ENCODE peak calls at places on chromosome 7, in seven cellular contexts. Q, R, I, M, E, Z and B are unnamed samples.

GRCh38 chr7:108096996-108097395 is 33.2 kb downstream of the LAMB4 start:
- DNase-seq in I (no peak), Q (no peak), R (no peak), M (no peak), E (no peak), Z (no peak), B (no peak)

GRCh38 chr7:19772858-19773337 is 519 bp downstream of the TMEM196 start:
- DNase-seq in E (no peak), Q (peak), M (no peak), I (peak), R (peak), Z (peak), B (no peak)

GRCh38 chr7:140209866-140210609 is 33.3 kb upstream of the KDM7A start:
- DNase-seq in Q (no peak), M (no peak), I (no peak), R (no peak), E (peak), Z (peak), B (peak)

GRCh38 chr7:802500-803242 is 29.6 kb upstream of the SUN1 start:
- DNase-seq in E (no peak), R (no peak), Q (no peak), Z (no peak), M (no peak), I (no peak), B (no peak)

GRCh38 chr7:23654508-23654907 is 25.5 kb upstream of the FAM221A start:
- DNase-seq in E (no peak), Z (no peak), M (no peak), I (peak), R (peak), Q (peak), B (peak)

GRCh38 chr7:36127075-36127740 is 25.8 kb upstream of the EEPD1 start:
- DNase-seq in E (no peak), I (no peak), M (no peak), R (no peak), Z (no peak), Q (no peak), B (no peak)

GRCh38 chr7:110664798-110665197 is 426.1 kb upstream of the LRRN3 start:
- DNase-seq in I (no peak), Z (no peak), M (no peak), R (no peak), E (no peak), Q (no peak), B (no peak)

GRCh38 chr7:134905375-134905774 is 80.9 kb upstream of the AGBL3 start:
- DNase-seq in M (no peak), E (no peak), Z (no peak), R (peak), I (peak), Q (no peak), B (no peak)

GRCh38 chr7:129343099-129343700 is 91.0 kb upstream of the STRIP2 start:
- DNase-seq in E (no peak), I (peak), Q (peak), M (no peak), R (peak), Z (no peak), B (peak)

GRCh38 chr7:94511763-94512162 is 2.2 kb downstream of the CASD1 start:
- DNase-seq in E (no peak), Q (no peak), M (no peak), I (peak), Z (no peak), R (peak), B (no peak)

GRCh38 chr7:150727381-150727780 is 9.8 kb upstream of the GIMAP5 start:
- DNase-seq in Q (no peak), Z (no peak), E (no peak), M (no peak), R (no peak), I (no peak), B (no peak)

GRCh38 chr7:55975944-55976633 is 11.7 kb downstream of the NIPSNAP2 start:
- DNase-seq in Z (no peak), R (no peak), I (no peak), M (no peak), E (no peak), Q (no peak), B (no peak)

GRCh38 chr7:143145-143751 is 49.1 kb upstream of the FAM20C start:
- DNase-seq in Q (no peak), R (no peak), E (no peak), M (no peak), Z (no peak), I (no peak), B (no peak)

GRCh38 chr7:79593819-79594218 is 140.4 kb upstream of the MAGI2 start:
- DNase-seq in Z (no peak), E (no peak), M (no peak), Q (no peak), I (peak), R (no peak), B (no peak)

GRCh38 chr7:158193446-158193845 is 394.2 kb downstream of the PTPRN2 start:
- DNase-seq in E (no peak), Q (no peak), I (no peak), R (no peak), Z (no peak), M (no peak), B (no peak)

GRCh38 chr7:84372712-84373111 is 178.1 kb upstream of the SEMA3A start:
- DNase-seq in I (peak), R (peak), M (no peak), Q (no peak), E (no peak), Z (no peak), B (peak)

GRCh38 chr7:22594020-22594419 is 94.0 kb upstream of the STEAP1B start:
- DNase-seq in I (no peak), Q (no peak), E (no peak), M (no peak), Z (no peak), R (no peak), B (no peak)

GRCh38 chr7:127892488-127893314 is 138.5 kb downstream of the LRRC4 start:
- DNase-seq in M (no peak), I (peak), Z (no peak), R (peak), Q (no peak), E (no peak), B (no peak)

GRCh38 chr7:147412782-147413186 is 1177.8 kb upstream of the C7orf33 start:
- DNase-seq in R (peak), Q (peak), Z (no peak), I (peak), E (no peak), M (no peak), B (no peak)

GRCh38 chr7:116805100-116805544 is 57.3 kb upstream of the CAPZA2 start:
- DNase-seq in E (no peak), R (peak), Z (no peak), I (peak), M (no peak), Q (no peak), B (no peak)

GRCh38 chr7:129550673-129551360 is 48.5 kb downstream of the SMKR1 start:
- DNase-seq in Z (no peak), R (no peak), M (no peak), E (no peak), I (no peak), Q (no peak), B (no peak)

GRCh38 chr7:1940402-1940786 is 270.3 kb downstream of the ELFN1 start:
- DNase-seq in R (peak), Q (peak), E (peak), Z (peak), M (no peak), I (no peak), B (peak)

GRCh38 chr7:16982640-16983103 is 100.9 kb upstream of the AGR3 start:
- DNase-seq in I (peak), Z (no peak), Q (no peak), R (peak), E (no peak), M (no peak), B (no peak)

GRCh38 chr7:49848211-49848841 is 74.9 kb downstream of the VWC2 start:
- DNase-seq in I (no peak), M (no peak), Z (no peak), R (no peak), E (no peak), Q (no peak), B (no peak)

GRCh38 chr7:40714338-40715052 is 579.7 kb downstream of the SUGCT start:
- DNase-seq in E (no peak), R (no peak), I (peak), Z (no peak), Q (no peak), M (no peak), B (no peak)

GRCh38 chr7:27242580-27243339 is at the start of gene EVX1:
- DNase-seq in Z (no peak), E (no peak), I (no peak), Q (no peak), M (no peak), R (no peak), B (no peak)

GRCh38 chr7:36311539-36311938 is 78.1 kb upstream of the ANLN start:
- DNase-seq in M (no peak), E (no peak), R (no peak), Z (no peak), Q (no peak), I (no peak), B (no peak)

GRCh38 chr7:44772867-44773266 is 23.6 kb upstream of the PPIA start:
- DNase-seq in R (no peak), E (no peak), Q (no peak), M (no peak), I (no peak), Z (no peak), B (no peak)